ENCODE peak calls at places on chromosomes 7 and 10, in nine cellular contexts. V is Peyer's patch, W is K562, C is NB4, O is sigmoid colon, K is heart left ventricle, B is erythroblast, A is IMR-90, T is A549. N is an unnamed sample.

GRCh38 chr10:17409170-17409733 is 45.1 kb downstream of the ST8SIA6 start:
- DNase-seq in C (no peak), W (peak), A (peak), T (no peak), O (no peak), B (peak), V (no peak), K (no peak), N (no peak)

GRCh38 chr7:29146888-29147609 is 712 bp upstream of the CPVL start:
- DNase-seq in K (peak), W (no peak), A (no peak), V (no peak), B (peak), C (peak), T (no peak), O (peak), N (peak)

GRCh38 chr10:14623931-14624330 is 150.8 kb downstream of the FAM107B start:
- DNase-seq in V (no peak), A (no peak), T (no peak), K (no peak), O (no peak), C (no peak), W (no peak), B (no peak), N (no peak)

GRCh38 chr7:82700739-82701138 is 257.2 kb upstream of the CACNA2D1 start:
- DNase-seq in V (no peak), C (no peak), T (no peak), A (no peak), B (no peak), O (no peak), K (no peak), W (no peak), N (peak)

GRCh38 chr7:49876202-49876601 is 102.8 kb downstream of the VWC2 start:
- DNase-seq in B (no peak), T (no peak), O (no peak), C (no peak), W (no peak), K (no peak), V (no peak), A (no peak), N (no peak)

GRCh38 chr7:90474284-90475210 is 5.1 kb downstream of the PTTG1IP2 start:
- DNase-seq in C (no peak), K (no peak), B (no peak), T (no peak), W (no peak), A (peak), V (no peak), O (no peak), N (no peak)

GRCh38 chr10:13180788-13181187 is 19.4 kb downstream of the MCM10 start:
- DNase-seq in B (no peak), C (no peak), O (no peak), V (no peak), W (no peak), A (no peak), K (no peak), T (no peak), N (no peak)

GRCh38 chr7:105198223-105198622 is 184.2 kb downstream of the KMT2E start:
- DNase-seq in K (no peak), A (peak), T (no peak), B (peak), C (no peak), W (no peak), V (no peak), O (no peak), N (no peak)

GRCh38 chr10:18409599-18410397 is 241.6 kb downstream of the NSUN6 start:
- DNase-seq in K (no peak), C (no peak), T (no peak), V (no peak), W (no peak), O (no peak), A (no peak), B (no peak), N (no peak)

GRCh38 chr7:106190589-106191330 is 78.6 kb upstream of the SYPL1 start:
- DNase-seq in V (no peak), C (no peak), B (no peak), O (no peak), A (no peak), W (no peak), K (no peak), T (no peak), N (no peak)

GRCh38 chr10:130136214-130137076 is at the start of gene GLRX3:
- DNase-seq in C (peak), W (peak), V (peak), T (peak), B (peak), A (peak), K (peak), O (peak), N (peak)
- TF ChIP-seq POLR2A in C (peak), W (peak), V (peak), T (peak), B (peak), A (peak), K (peak), O (peak), N (peak)

DNA sequence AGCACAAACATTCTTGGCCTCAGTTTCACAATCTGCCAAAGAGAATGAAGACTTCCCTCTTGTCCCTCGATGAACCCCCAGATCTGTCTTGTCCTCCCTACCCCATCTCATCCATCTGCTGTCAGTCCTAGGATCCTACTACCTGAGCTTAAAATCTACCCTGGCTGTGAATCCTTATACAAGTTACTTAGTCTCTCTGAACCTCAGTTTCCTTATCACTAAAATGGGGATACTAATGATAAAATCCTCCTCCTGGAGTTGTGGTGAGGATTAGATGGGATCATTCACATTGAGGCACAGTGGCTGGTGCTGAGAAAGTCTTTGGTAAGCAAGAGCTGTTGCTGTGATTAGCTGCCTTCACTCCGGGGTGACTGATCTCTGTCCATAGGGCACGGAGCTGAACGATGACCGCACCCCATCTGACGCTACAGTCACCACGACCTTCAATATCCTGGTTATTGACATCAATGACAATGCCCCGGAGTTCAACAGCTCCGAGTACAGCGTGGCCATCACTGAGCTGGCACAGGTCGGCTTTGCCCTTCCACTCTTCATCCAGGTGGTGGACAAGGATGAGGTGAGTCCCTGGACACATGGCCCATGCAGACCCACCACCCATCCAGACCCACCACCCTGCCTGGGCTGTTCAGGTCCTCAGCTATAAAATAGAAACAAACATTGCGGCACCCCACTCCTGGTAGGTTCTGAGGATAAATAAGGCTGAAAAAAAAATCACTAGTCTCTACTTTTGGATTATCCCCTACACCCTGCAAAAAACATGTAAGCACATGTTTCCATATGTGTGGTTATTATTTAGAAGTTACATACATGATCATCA is 102.5 kb downstream of the C10orf105 start:
- DNase-seq in T (no peak), O (no peak), K (no peak), A (no peak), V (peak), W (no peak), B (no peak), C (no peak), N (peak)
- TF ChIP-seq POLR2A in T (no peak), O (no peak), K (no peak), A (no peak), V (peak), W (no peak), B (no peak), C (no peak), N (no peak)

GRCh38 chr10:72334832-72335393 is 19.8 kb downstream of the DNAJB12 start:
- DNase-seq in V (peak), B (no peak), A (peak), O (peak), T (no peak), W (no peak), C (peak), K (peak), N (peak)
- TF ChIP-seq POLR2A in V (no peak), B (no peak), A (no peak), O (no peak), T (no peak), W (no peak), C (no peak), K (peak), N (no peak)

GRCh38 chr10:92114201-92114600 is 176.7 kb downstream of the CPEB3 start:
- DNase-seq in K (no peak), T (no peak), V (no peak), A (no peak), W (no peak), C (no peak), O (no peak), B (no peak), N (no peak)
- TF ChIP-seq POLR2A in K (no peak), T (no peak), V (no peak), A (no peak), W (no peak), C (no peak), O (no peak), B (no peak), N (no peak)

N was measured in transverse colon.